ENCODE peak calls at places on chromosomes 4 and X, in eight cellular contexts. W, C, X, D, P, A, L and N are unnamed samples.

GRCh38 chr4:107866726-107867125 is 42.0 kb downstream of the SGMS2 start:
- DNase-seq in C (no peak), X (no peak), W (no peak), L (no peak), D (no peak), P (no peak), A (no peak), N (no peak)

GRCh38 chrX:149527705-149528104 is 13.1 kb upstream of the EOLA1 start:
- DNase-seq in C (no peak), W (no peak), X (peak; percentile 19), L (peak; percentile 28), P (peak; percentile 71), A (peak; percentile 29), D (peak; percentile 45), N (peak; percentile 6)

GRCh38 chr4:73615613-73616012 is 4.6 kb downstream of the RASSF6 start:
- DNase-seq in A (no peak), P (peak; percentile 60), X (no peak), W (no peak), D (no peak), C (no peak), L (no peak), N (no peak)

GRCh38 chr4:14348506-14348905 is 653.8 kb upstream of the CPEB2 start:
- DNase-seq in L (peak; percentile 4), X (no peak), D (no peak), C (no peak), A (no peak), P (no peak), W (no peak), N (no peak)

GRCh38 chr4:169098054-169098896 is 88.2 kb upstream of the CBR4 start:
- DNase-seq in L (peak; percentile 52), A (no peak), X (no peak), P (peak; percentile 26), D (peak; percentile 57), C (no peak), W (no peak), N (no peak)

GRCh38 chrX:154593201-154593600 is 8.3 kb downstream of the CTAG1A start:
- DNase-seq in D (no peak), C (no peak), P (no peak), L (no peak), A (no peak), X (no peak), W (no peak), N (no peak)

GRCh38 chr4:146099585-146099984 is 75.9 kb upstream of the LSM6 start:
- DNase-seq in W (no peak), X (no peak), C (no peak), P (no peak), A (no peak), D (peak; percentile 57), L (no peak), N (no peak)

GRCh38 chr4:13268713-13269112 is 215.4 kb downstream of the RAB28 start:
- DNase-seq in X (no peak), A (no peak), P (no peak), L (no peak), D (no peak), C (no peak), W (no peak), N (no peak)